ENCODE peak calls at places on chromosomes 16 and 17, in four cellular contexts. G, M, U and R are unnamed samples.

GRCh38 chr17:38333635-38334295 is 10.0 kb downstream of the GPR179 start:
- DNase-seq in U (no peak), M (peak), G (peak), R (no peak)

GRCh38 chr17:75130632-75131277 is 787 bp downstream of the NT5C start:
- DNase-seq in M (peak), U (peak), G (peak), R (peak)

GRCh38 chr17:43401293-43401692 is 2.5 kb downstream of the ARL4D start:
- DNase-seq in M (no peak), G (no peak), U (peak), R (no peak)

GRCh38 chr17:14311979-14312378 is 11.1 kb downstream of the HS3ST3B1 start:
- DNase-seq in G (no peak), U (no peak), M (no peak), R (no peak)

GRCh38 chr16:68345958-68346635 is 35.3 kb downstream of the PRMT7 start:
- DNase-seq in G (no peak), U (no peak), M (no peak), R (no peak)

GRCh38 chr17:72860778-72861177 is 231.7 kb downstream of the SLC39A11 start:
- DNase-seq in G (no peak), U (no peak), M (no peak), R (no peak)

GRCh38 chr16:88058136-88058535 is 106.9 kb downstream of the BANP start:
- DNase-seq in G (no peak), M (no peak), U (no peak), R (peak)

GRCh38 chr16:68406458-68407041 is 41.8 kb downstream of the SMPD3 start:
- DNase-seq in U (peak), M (no peak), G (no peak), R (no peak)

GRCh38 chr16:30723725-30724355 is 24.4 kb upstream of the PHKG2 start:
- DNase-seq in G (no peak), M (no peak), U (no peak), R (no peak)

GRCh38 chr17:67221062-67221998 is 23.7 kb downstream of the HELZ start:
- DNase-seq in M (peak), G (no peak), U (peak), R (no peak)

GRCh38 chr17:74296548-74296936 is 22.5 kb downstream of the DNAI2 start:
- DNase-seq in M (peak), G (no peak), U (peak), R (peak)

DNA sequence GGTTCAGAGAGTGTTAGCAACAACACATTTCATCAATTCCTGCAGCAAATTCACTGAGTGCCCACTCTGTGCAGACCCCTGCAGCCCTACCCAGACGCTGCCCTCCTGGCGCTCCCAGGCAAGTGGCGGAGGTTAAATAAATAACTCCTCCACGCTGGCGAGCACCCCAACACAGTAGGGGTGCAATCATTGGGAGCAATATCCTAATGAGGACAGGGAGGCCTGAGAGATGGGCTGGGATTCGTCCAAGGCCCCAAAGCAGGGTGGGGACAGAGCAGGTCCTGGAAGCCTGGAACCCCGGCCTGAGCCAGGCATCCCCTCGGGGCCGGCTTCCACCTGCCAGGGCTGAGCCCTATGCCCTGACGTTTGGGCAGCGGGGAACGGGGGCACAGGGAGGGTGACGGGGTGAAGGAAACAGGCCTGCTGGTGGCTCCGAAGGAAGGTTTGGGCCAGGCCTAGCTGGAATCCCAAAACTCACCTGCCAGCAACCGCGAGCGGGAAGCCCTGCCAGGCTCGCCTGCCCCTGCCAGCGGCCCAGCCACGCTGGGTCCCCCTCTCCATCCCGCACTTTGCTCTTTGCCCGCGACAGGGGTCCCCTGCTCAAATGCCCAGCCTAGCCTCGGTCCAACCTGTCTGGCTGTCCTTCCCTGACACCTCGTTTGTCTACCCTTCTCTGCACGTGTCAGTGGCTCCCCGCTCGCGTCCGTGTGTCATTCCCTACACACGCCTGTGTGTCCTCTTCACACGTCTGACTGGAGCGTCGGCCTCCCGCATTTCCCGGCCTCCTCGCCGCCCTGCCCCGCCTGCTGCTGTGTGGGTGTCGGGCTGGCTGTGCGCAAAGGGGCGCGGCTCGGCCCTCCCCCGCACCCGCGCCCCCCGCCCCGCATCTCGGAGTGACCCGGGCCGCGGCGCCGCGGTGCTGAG is 721 bp upstream of the BEAN1 start:
- DNase-seq in M (peak), U (no peak), G (no peak), R (no peak)
- H3K4me3 ChIP-seq in M (peak), U (peak), G (no peak), R (peak)

DNA sequence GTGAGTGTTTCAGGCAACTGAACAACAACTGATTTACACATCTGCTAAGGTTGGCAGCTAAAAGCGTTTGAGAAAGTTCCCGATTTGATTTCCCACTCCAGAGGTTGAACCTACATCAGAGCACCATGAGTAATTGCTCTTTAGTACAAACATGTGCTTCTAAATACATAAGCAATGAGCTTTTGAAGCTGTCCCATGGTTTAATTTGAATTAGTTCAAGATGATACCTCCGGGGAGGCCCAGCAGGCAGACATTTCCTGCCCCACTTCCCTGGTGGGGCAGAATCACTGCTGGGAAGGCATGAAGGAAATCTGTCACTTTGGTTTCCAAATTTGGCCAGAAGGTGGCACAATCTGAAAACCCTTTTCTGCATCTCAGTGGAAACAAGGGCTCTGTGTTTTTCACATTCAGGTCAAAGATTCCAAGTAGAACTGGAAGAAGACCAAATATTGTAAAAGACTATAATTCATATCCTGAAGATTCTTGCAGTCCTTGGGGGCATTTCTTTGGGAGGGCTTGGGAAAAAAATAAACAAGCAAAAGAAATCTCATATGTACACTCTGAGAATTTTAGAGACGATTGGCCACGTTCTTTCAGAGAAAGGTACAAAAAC is 176.2 kb upstream of the FAM20A start:
- DNase-seq in U (peak), G (peak), M (peak), R (peak)
- TF ChIP-seq CTCF in U (peak), G (peak), M (peak), R (peak)

GRCh38 chr16:85898521-85899442 is at the start of gene IRF8:
- DNase-seq in U (peak), M (peak), G (peak), R (peak)
- H3K4me3 ChIP-seq in U (peak), M (peak), G (peak), R (peak)

GRCh38 chr17:57772774-57773173 is 27.7 kb upstream of the CCDC182 start:
- DNase-seq in M (no peak), U (no peak), G (no peak), R (no peak)
- TF ChIP-seq CTCF in M (peak), U (no peak), G (no peak), R (no peak)

DNA sequence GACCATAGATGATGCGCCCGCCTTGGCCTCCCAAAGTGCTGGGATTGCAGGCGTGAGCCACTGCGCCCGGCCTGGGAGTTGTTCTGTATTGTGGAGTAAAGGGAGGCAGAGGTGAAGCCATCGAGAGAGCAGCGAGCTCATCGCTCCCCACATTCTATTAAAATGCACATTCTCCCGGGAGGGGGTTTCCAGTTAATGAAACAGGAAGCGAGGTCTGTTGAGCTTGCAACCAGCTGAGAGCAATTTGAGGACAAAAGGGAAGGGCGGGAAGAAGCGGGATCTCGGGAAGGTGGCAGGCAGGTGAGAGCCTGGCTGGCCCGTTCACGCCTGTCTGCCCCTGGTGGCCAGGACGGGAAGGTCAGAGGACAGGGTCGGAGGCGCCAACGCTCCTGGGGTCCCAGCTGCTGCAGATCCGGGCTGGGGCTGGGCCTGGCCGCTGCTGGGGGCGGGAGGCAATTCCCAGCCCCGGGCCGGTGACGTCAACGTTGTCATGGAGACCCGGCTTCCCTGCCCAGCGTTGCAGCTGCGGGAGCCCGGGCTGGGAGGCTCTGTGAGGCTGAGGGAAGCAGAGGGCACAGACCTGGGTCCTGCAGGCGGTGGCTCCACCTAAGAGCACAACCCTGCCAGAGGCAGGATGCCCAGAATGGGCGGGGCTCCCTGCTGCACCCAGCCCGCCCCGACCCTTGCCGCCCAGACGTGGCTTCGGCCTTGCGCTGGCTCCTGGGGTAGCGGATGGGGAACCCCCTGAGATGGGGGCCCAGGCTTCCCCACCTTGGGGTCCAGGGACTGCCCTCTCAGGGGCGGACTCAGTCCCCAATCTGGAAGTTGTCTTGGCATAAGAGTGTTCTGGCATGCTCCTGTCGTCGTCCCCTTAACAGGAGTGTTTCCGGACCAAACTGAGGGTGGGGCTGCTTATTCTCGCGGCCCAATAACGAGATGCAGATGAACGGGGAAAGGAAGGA is 48.7 kb upstream of the PLCG2 start:
- DNase-seq in G (peak), U (peak), M (peak), R (peak)
- H3K4me3 ChIP-seq in G (peak), U (peak), M (peak), R (peak)

GRCh38 chr17:9982159-9982558 is 77.1 kb upstream of the RCVRN start:
- DNase-seq in G (no peak), M (peak), U (no peak), R (no peak)
- TF ChIP-seq CTCF in G (no peak), M (peak), U (peak), R (peak)

DNA sequence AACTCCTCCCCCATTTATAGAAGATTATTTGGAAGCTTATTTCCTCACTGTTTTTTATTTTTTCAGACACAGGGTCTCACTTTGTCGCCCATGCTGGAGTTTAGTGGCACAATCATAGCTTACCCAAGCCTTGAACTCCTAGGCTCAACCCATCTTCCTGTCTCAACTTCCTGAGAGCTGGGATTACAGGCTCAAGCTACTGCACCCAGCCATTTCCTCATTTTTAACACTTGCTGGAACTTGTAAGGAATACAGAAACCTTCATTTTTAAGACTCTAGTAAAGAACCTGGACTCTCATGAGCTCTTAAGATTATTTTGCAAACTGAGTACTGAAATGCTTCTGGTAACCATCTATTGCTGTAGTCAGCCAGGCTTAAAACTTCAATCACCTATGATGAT is 29.9 kb downstream of the KANSL1 start:
- DNase-seq in U (no peak), M (no peak), G (no peak), R (no peak)
- H3K4me3 ChIP-seq in U (no peak), M (no peak), G (no peak), R (no peak)

GRCh38 chr17:916315-916714 is 63.3 kb downstream of the NXN start:
- DNase-seq in M (no peak), G (no peak), U (no peak), R (no peak)
- TF ChIP-seq CTCF in M (no peak), G (no peak), U (no peak), R (no peak)

DNA sequence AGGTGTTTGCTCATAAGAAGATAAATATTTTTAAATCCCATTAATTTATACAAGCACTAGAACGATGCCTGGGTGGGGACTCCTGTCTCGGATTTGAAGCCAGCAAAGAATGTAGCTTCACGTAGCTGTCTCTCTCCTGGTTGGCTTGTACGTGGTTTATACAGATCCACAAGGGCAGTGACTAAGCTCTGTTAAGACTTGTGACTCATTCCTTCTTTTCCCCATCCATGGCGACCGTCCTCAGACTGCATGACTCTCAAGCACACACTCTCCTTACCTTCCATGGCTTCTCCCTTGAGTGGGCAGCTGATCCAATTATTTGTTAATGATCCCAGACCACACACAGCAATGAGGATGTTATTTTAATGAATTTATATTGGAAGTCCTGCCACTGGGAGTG is 679.7 kb upstream of the SOX9 start:
- DNase-seq in G (no peak), U (peak), M (no peak), R (no peak)
- H3K4me3 ChIP-seq in G (no peak), U (no peak), M (no peak), R (no peak)

DNA sequence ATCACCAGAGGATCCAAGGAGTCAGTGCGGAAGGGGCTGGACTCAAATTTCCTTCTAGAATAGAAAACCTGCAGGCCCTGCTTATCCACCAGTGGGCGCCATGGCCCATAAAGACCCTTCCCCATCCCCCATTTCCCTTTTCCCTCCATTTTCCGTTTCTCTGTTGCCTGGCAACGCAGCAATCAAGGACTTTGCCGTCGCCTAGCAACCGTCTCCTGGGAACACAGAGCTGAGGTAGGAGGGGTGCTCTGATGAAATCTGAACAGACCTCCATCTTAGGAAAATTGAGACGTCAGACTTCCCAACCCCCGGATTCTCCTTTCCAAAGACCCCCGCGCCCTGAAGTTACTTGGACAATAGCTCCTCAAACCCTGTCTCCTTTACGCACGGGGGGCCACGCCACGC is 5.7 kb downstream of the DLG4 start:
- DNase-seq in U (peak), G (no peak), M (peak), R (peak)
- TF ChIP-seq CTCF in U (peak), G (peak), M (peak), R (peak)